ENCODE peak calls at places on chromosomes 16 and 17, in eight cellular contexts. S is A172; Z is uterus; B is pancreas; V is GM12892; F is KG1; D is activated T-helper 1 cell treated with anti-CD3 and anti-CD28 coated beads, Interleukin-12 subunit alpha, Interleukin-12 subunit beta, Interleukin-2, Interleukin-4 antibody, amounts not matched to agents 30 ng/mL and 10 ng/mL and 1 ng/mL, durations not matched to agents 14 hours and 24 hours and 36 hours; N is HFFc6. H is an unnamed sample.

GRCh38 chr17:49456172-49456965 is 38.7 kb upstream of the NGFR start:
- DNase-seq in S (peak), Z (peak), B (no peak), V (no peak), F (no peak), D (no peak), N (peak), H (no peak)

GRCh38 chr16:57535680-57536305 is 578 bp downstream of the CCDC102A start:
- DNase-seq in S (peak), Z (peak), B (peak), V (peak), F (peak), D (peak), N (peak), H (peak)

GRCh38 chr16:69796285-69797118 is 34.4 kb downstream of the WWP2 start:
- DNase-seq in S (peak), Z (peak), B (no peak), V (peak), F (peak), D (peak), N (peak), H (no peak)

GRCh38 chr17:34673995-34674900 is 94.9 kb downstream of the TMEM132E start:
- DNase-seq in S (no peak), Z (no peak), B (no peak), V (no peak), F (no peak), D (no peak), N (no peak), H (no peak)

GRCh38 chr16:77551352-77551751 is 116.5 kb upstream of the ADAMTS18 start:
- DNase-seq in S (no peak), Z (no peak), B (no peak), V (no peak), F (no peak), D (no peak), N (no peak), H (no peak)

GRCh38 chr16:87556941-87557459 is 45.3 kb upstream of the JPH3 start:
- DNase-seq in S (no peak), Z (no peak), B (no peak), V (no peak), F (no peak), D (no peak), N (no peak), H (peak)

GRCh38 chr17:39737761-39738567 is at the start of gene GRB7:
- DNase-seq in S (no peak), Z (peak), B (peak), V (no peak), F (no peak), D (no peak), N (no peak), H (no peak)

GRCh38 chr17:5793899-5794298 is 209.6 kb upstream of the NLRP1 start:
- DNase-seq in S (no peak), Z (no peak), B (no peak), V (no peak), F (no peak), D (no peak), N (no peak), H (no peak)

H was measured in aorta.